ENCODE peak calls at places on chromosome 18, in nine cellular contexts. One of them, this sample, is unnamed.

GRCh38 chr18:24027156-24027555 is 12.6 kb downstream of the TTC39C start:
- DNase-seq in transverse colon: peak
- DNase-seq in KG1: no peak
- DNase-seq in psoas muscle: peak
- DNase-seq in fibroblast of the conjunctiva: peak
- DNase-seq in NCI-H1105: no peak
- DNase-seq in heart right ventricle: no peak
- DNase-seq in epithelial cell of esophagus: peak
- DNase-seq in dermis microvascular lymphatic vessel endothelial cell: no peak
- DNase-seq in this sample: no peak

GRCh38 chr18:79173742-79174141 is 104.5 kb downstream of the ATP9B start:
- DNase-seq in heart right ventricle: no peak
- DNase-seq in epithelial cell of esophagus: no peak
- DNase-seq in KG1: no peak
- DNase-seq in psoas muscle: no peak
- DNase-seq in transverse colon: no peak
- DNase-seq in dermis microvascular lymphatic vessel endothelial cell: no peak
- DNase-seq in NCI-H1105: no peak
- DNase-seq in fibroblast of the conjunctiva: no peak
- DNase-seq in this sample: no peak

GRCh38 chr18:23210526-23210925 is 75.2 kb downstream of the CABLES1 start:
- DNase-seq in fibroblast of the conjunctiva: no peak
- DNase-seq in NCI-H1105: no peak
- DNase-seq in heart right ventricle: no peak
- DNase-seq in dermis microvascular lymphatic vessel endothelial cell: no peak
- DNase-seq in psoas muscle: no peak
- DNase-seq in transverse colon: no peak
- DNase-seq in epithelial cell of esophagus: peak
- DNase-seq in KG1: no peak
- DNase-seq in this sample: no peak

GRCh38 chr18:53838796-53839195 is 385.7 kb downstream of the MBD2 start:
- DNase-seq in epithelial cell of esophagus: no peak
- DNase-seq in dermis microvascular lymphatic vessel endothelial cell: no peak
- DNase-seq in fibroblast of the conjunctiva: no peak
- DNase-seq in KG1: no peak
- DNase-seq in transverse colon: no peak
- DNase-seq in psoas muscle: no peak
- DNase-seq in NCI-H1105: no peak
- DNase-seq in heart right ventricle: no peak
- DNase-seq in this sample: no peak

GRCh38 chr18:61334491-61334850 is 1.2 kb downstream of the CDH20 start:
- DNase-seq in NCI-H1105: no peak
- DNase-seq in transverse colon: no peak
- DNase-seq in epithelial cell of esophagus: no peak
- DNase-seq in dermis microvascular lymphatic vessel endothelial cell: no peak
- DNase-seq in KG1: no peak
- DNase-seq in fibroblast of the conjunctiva: no peak
- DNase-seq in heart right ventricle: no peak
- DNase-seq in psoas muscle: no peak
- DNase-seq in this sample: peak

GRCh38 chr18:394276-394996 is 106.1 kb downstream of the COLEC12 start:
- DNase-seq in NCI-H1105: no peak
- DNase-seq in KG1: no peak
- DNase-seq in heart right ventricle: no peak
- DNase-seq in dermis microvascular lymphatic vessel endothelial cell: no peak
- DNase-seq in fibroblast of the conjunctiva: no peak
- DNase-seq in epithelial cell of esophagus: no peak
- DNase-seq in transverse colon: no peak
- DNase-seq in psoas muscle: no peak
- DNase-seq in this sample: no peak

GRCh38 chr18:12287684-12288405 is 20.2 kb upstream of the TUBB6 start:
- DNase-seq in psoas muscle: peak
- DNase-seq in NCI-H1105: no peak
- DNase-seq in transverse colon: peak
- DNase-seq in fibroblast of the conjunctiva: peak
- DNase-seq in epithelial cell of esophagus: peak
- DNase-seq in heart right ventricle: peak
- DNase-seq in KG1: no peak
- DNase-seq in dermis microvascular lymphatic vessel endothelial cell: no peak
- DNase-seq in this sample: peak

GRCh38 chr18:12879840-12880531 is 4.1 kb downstream of the PTPN2 start:
- DNase-seq in dermis microvascular lymphatic vessel endothelial cell: no peak
- DNase-seq in fibroblast of the conjunctiva: no peak
- DNase-seq in KG1: no peak
- DNase-seq in epithelial cell of esophagus: no peak
- DNase-seq in transverse colon: no peak
- DNase-seq in psoas muscle: no peak
- DNase-seq in NCI-H1105: no peak
- DNase-seq in heart right ventricle: no peak
- DNase-seq in this sample: no peak

GRCh38 chr18:44602380-44602779 is 78.3 kb upstream of the SETBP1 start:
- DNase-seq in dermis microvascular lymphatic vessel endothelial cell: no peak
- DNase-seq in transverse colon: no peak
- DNase-seq in KG1: no peak
- DNase-seq in fibroblast of the conjunctiva: peak
- DNase-seq in heart right ventricle: no peak
- DNase-seq in epithelial cell of esophagus: peak
- DNase-seq in NCI-H1105: no peak
- DNase-seq in psoas muscle: no peak
- DNase-seq in this sample: no peak

GRCh38 chr18:44708451-44709083 is 27.9 kb downstream of the SETBP1 start:
- DNase-seq in transverse colon: no peak
- DNase-seq in psoas muscle: no peak
- DNase-seq in epithelial cell of esophagus: no peak
- DNase-seq in KG1: no peak
- DNase-seq in NCI-H1105: no peak
- DNase-seq in heart right ventricle: no peak
- DNase-seq in fibroblast of the conjunctiva: no peak
- DNase-seq in dermis microvascular lymphatic vessel endothelial cell: no peak
- DNase-seq in this sample: no peak

GRCh38 chr18:73462092-73462491 is 594.3 kb upstream of the NETO1 start:
- DNase-seq in KG1: no peak
- DNase-seq in heart right ventricle: no peak
- DNase-seq in psoas muscle: no peak
- DNase-seq in epithelial cell of esophagus: peak
- DNase-seq in dermis microvascular lymphatic vessel endothelial cell: peak
- DNase-seq in transverse colon: no peak
- DNase-seq in fibroblast of the conjunctiva: peak
- DNase-seq in NCI-H1105: no peak
- DNase-seq in this sample: no peak

GRCh38 chr18:46555724-46556123 is 101.3 kb downstream of the LOXHD1 start:
- DNase-seq in dermis microvascular lymphatic vessel endothelial cell: peak
- DNase-seq in heart right ventricle: peak
- DNase-seq in KG1: no peak
- DNase-seq in epithelial cell of esophagus: peak
- DNase-seq in psoas muscle: no peak
- DNase-seq in transverse colon: no peak
- DNase-seq in NCI-H1105: no peak
- DNase-seq in fibroblast of the conjunctiva: no peak
- DNase-seq in this sample: no peak

GRCh38 chr18:56168049-56168781 is 470.2 kb downstream of the TXNL1 start:
- DNase-seq in NCI-H1105: no peak
- DNase-seq in KG1: no peak
- DNase-seq in heart right ventricle: no peak
- DNase-seq in epithelial cell of esophagus: peak
- DNase-seq in dermis microvascular lymphatic vessel endothelial cell: no peak
- DNase-seq in transverse colon: no peak
- DNase-seq in fibroblast of the conjunctiva: no peak
- DNase-seq in psoas muscle: peak
- DNase-seq in this sample: no peak

GRCh38 chr18:29251681-29252080 is 1074.8 kb upstream of the CDH2 start:
- DNase-seq in dermis microvascular lymphatic vessel endothelial cell: no peak
- DNase-seq in psoas muscle: no peak
- DNase-seq in NCI-H1105: no peak
- DNase-seq in epithelial cell of esophagus: no peak
- DNase-seq in heart right ventricle: no peak
- DNase-seq in fibroblast of the conjunctiva: no peak
- DNase-seq in KG1: no peak
- DNase-seq in transverse colon: no peak
- DNase-seq in this sample: no peak

GRCh38 chr18:56937874-56938273 is 209.0 kb upstream of the BOD1L2 start:
- DNase-seq in dermis microvascular lymphatic vessel endothelial cell: no peak
- DNase-seq in KG1: no peak
- DNase-seq in fibroblast of the conjunctiva: no peak
- DNase-seq in heart right ventricle: no peak
- DNase-seq in transverse colon: no peak
- DNase-seq in psoas muscle: no peak
- DNase-seq in NCI-H1105: no peak
- DNase-seq in epithelial cell of esophagus: no peak
- DNase-seq in this sample: no peak

GRCh38 chr18:48124857-48125626 is 194.6 kb upstream of the SMAD2 start:
- DNase-seq in fibroblast of the conjunctiva: no peak
- DNase-seq in psoas muscle: no peak
- DNase-seq in dermis microvascular lymphatic vessel endothelial cell: no peak
- DNase-seq in epithelial cell of esophagus: no peak
- DNase-seq in KG1: no peak
- DNase-seq in NCI-H1105: no peak
- DNase-seq in transverse colon: no peak
- DNase-seq in heart right ventricle: no peak
- DNase-seq in this sample: no peak

GRCh38 chr18:2411381-2411977 is 159.8 kb downstream of the METTL4 start:
- DNase-seq in fibroblast of the conjunctiva: no peak
- DNase-seq in KG1: no peak
- DNase-seq in heart right ventricle: no peak
- DNase-seq in epithelial cell of esophagus: peak
- DNase-seq in dermis microvascular lymphatic vessel endothelial cell: no peak
- DNase-seq in psoas muscle: no peak
- DNase-seq in NCI-H1105: no peak
- DNase-seq in transverse colon: no peak
- DNase-seq in this sample: no peak

GRCh38 chr18:6747646-6748045 is 18.1 kb downstream of the ARHGAP28 start:
- DNase-seq in NCI-H1105: no peak
- DNase-seq in fibroblast of the conjunctiva: peak
- DNase-seq in heart right ventricle: no peak
- DNase-seq in psoas muscle: no peak
- DNase-seq in transverse colon: no peak
- DNase-seq in KG1: no peak
- DNase-seq in dermis microvascular lymphatic vessel endothelial cell: peak
- DNase-seq in epithelial cell of esophagus: peak
- DNase-seq in this sample: no peak

GRCh38 chr18:7749001-7749391 is 181.9 kb downstream of the PTPRM start:
- DNase-seq in epithelial cell of esophagus: no peak
- DNase-seq in psoas muscle: no peak
- DNase-seq in transverse colon: no peak
- DNase-seq in dermis microvascular lymphatic vessel endothelial cell: no peak
- DNase-seq in KG1: no peak
- DNase-seq in NCI-H1105: no peak
- DNase-seq in fibroblast of the conjunctiva: no peak
- DNase-seq in heart right ventricle: no peak
- DNase-seq in this sample: no peak

GRCh38 chr18:74115046-74115445 is 32.6 kb downstream of the FBXO15 start:
- DNase-seq in dermis microvascular lymphatic vessel endothelial cell: no peak
- DNase-seq in fibroblast of the conjunctiva: no peak
- DNase-seq in KG1: no peak
- DNase-seq in heart right ventricle: no peak
- DNase-seq in psoas muscle: no peak
- DNase-seq in transverse colon: no peak
- DNase-seq in NCI-H1105: no peak
- DNase-seq in epithelial cell of esophagus: peak
- DNase-seq in this sample: no peak

GRCh38 chr18:79546781-79547272 is 132.8 kb upstream of the CTDP1 start:
- DNase-seq in transverse colon: no peak
- DNase-seq in heart right ventricle: no peak
- DNase-seq in KG1: no peak
- DNase-seq in epithelial cell of esophagus: no peak
- DNase-seq in psoas muscle: no peak
- DNase-seq in NCI-H1105: no peak
- DNase-seq in fibroblast of the conjunctiva: no peak
- DNase-seq in dermis microvascular lymphatic vessel endothelial cell: no peak
- DNase-seq in this sample: no peak